ENCODE peak calls at places on chromosome X, in ten cellular contexts. B, P, U, Y, X, D, L, W, R and F are unnamed samples.

GRCh38 chrX:28585767-28586166 is 1.5 kb upstream of the IL1RAPL1 start:
- DNase-seq in B (no peak), P (no peak), U (no peak), Y (no peak), X (no peak), D (no peak), L (no peak), W (no peak), R (no peak), F (no peak)

GRCh38 chrX:108018659-108019381 is 26.0 kb upstream of the VSIG1 start:
- DNase-seq in B (no peak), P (no peak), U (no peak), Y (no peak), X (no peak), D (no peak), L (no peak), W (no peak), R (no peak), F (no peak)

GRCh38 chrX:150504399-150505186 is 63.8 kb upstream of the MTM1 start:
- DNase-seq in B (no peak), P (no peak), U (no peak), Y (no peak), X (peak; percentile 38), D (peak; percentile 11), L (no peak), W (peak; percentile 28), R (no peak), F (no peak)

GRCh38 chrX:118520206-118520857 is 24.7 kb downstream of the DOCK11 start:
- DNase-seq in B (no peak), P (no peak), U (no peak), Y (no peak), X (peak; percentile 76), D (peak; percentile 56), L (no peak), W (peak; percentile 81), R (no peak), F (no peak)

GRCh38 chrX:39816871-39817731 is 280.7 kb downstream of the BCOR start:
- DNase-seq in B (no peak), P (no peak), U (no peak), Y (no peak), X (no peak), D (no peak), L (no peak), W (peak; percentile 54), R (no peak), F (no peak)

GRCh38 chrX:104482757-104483156 is 83.2 kb upstream of the IL1RAPL2 start:
- DNase-seq in B (peak; percentile 4), P (no peak), U (no peak), Y (no peak), X (no peak), D (peak; percentile 13), L (no peak), W (no peak), R (no peak), F (no peak)

GRCh38 chrX:68719904-68720614 is 72.6 kb downstream of the STARD8 start:
- DNase-seq in B (peak; percentile 29), P (no peak), U (no peak), Y (no peak), X (no peak), D (no peak), L (no peak), W (peak; percentile 8), R (peak; percentile 46), F (no peak)

GRCh38 chrX:3420316-3420715 is 73.9 kb upstream of the MXRA5 start:
- DNase-seq in B (no peak), P (no peak), U (no peak), Y (no peak), X (no peak), D (no peak), L (no peak), W (no peak), R (no peak), F (no peak)

GRCh38 chrX:107205770-107206696 is at the start of the genes DNAAF6 and NUP62CL:
- DNase-seq in B (peak; percentile 1), P (peak; percentile 64), U (peak; percentile 15), Y (peak; percentile 55), X (no peak), D (peak; percentile 57), L (no peak), W (peak; percentile 41), R (peak; percentile 75), F (peak; percentile 53)